ENCODE peak calls at places on chromosomes 5 and 9, in five cellular contexts. Q, C, I, H and G are unnamed samples. For H3K27me3, the result is how much of the 10 kb centered on the place peaks cover.

GRCh38 chr9:33818167-33818831 is 1.3 kb downstream of the UBE2R2 start:
- DNase-seq in Q (peak), H (peak), C (peak), I (no peak), G (no peak)

GRCh38 chr9:82127993-82128710 is 139.6 kb downstream of the SPATA31D1 start:
- DNase-seq in Q (no peak), I (no peak), C (no peak), H (no peak), G (no peak)

GRCh38 chr5:157670662-157671591 is at the start of gene C5orf52:
- DNase-seq in Q (no peak), I (no peak), C (peak), H (peak), G (no peak)

GRCh38 chr5:15008476-15008875 is 136.9 kb upstream of the ANKH start:
- DNase-seq in I (peak), H (peak), Q (peak), C (peak), G (peak)

GRCh38 chr5:123365163-123365562 is 58.0 kb downstream of the CEP120 start:
- DNase-seq in Q (no peak), C (no peak), H (no peak), I (no peak), G (no peak)

GRCh38 chr5:119367502-119368237 is 11.9 kb downstream of the TNFAIP8 start:
- DNase-seq in Q (no peak), I (no peak), C (no peak), H (no peak), G (no peak)

GRCh38 chr9:98094851-98095250 is 24.2 kb downstream of the TRIM14 start:
- DNase-seq in I (no peak), H (no peak), C (no peak), Q (no peak), G (no peak)

GRCh38 chr9:131278421-131279111 is 2.3 kb upstream of the FAM78A start:
- DNase-seq in I (no peak), Q (no peak), C (no peak), H (no peak), G (no peak)

GRCh38 chr9:132672413-132672690 is 2.1 kb downstream of the GTF3C4 start:
- DNase-seq in Q (no peak), C (no peak), H (no peak), I (no peak), G (no peak)

GRCh38 chr9:117268847-117269452 is 145.9 kb downstream of the ASTN2 start:
- DNase-seq in I (no peak), C (no peak), Q (no peak), H (no peak), G (no peak)

GRCh38 chr9:92026206-92027002 is 76.4 kb upstream of the ROR2 start:
- DNase-seq in C (no peak), Q (no peak), H (no peak), I (no peak), G (no peak)

GRCh38 chr9:12538842-12539584 is 154.2 kb upstream of the TYRP1 start:
- DNase-seq in C (no peak), H (no peak), I (no peak), Q (no peak), G (no peak)

GRCh38 chr5:131610198-131611063 is 24.6 kb downstream of the RAPGEF6 start:
- DNase-seq in H (no peak), Q (no peak), C (no peak), I (peak), G (no peak)

GRCh38 chr5:6678385-6678784 is 34.8 kb upstream of the TENT4A start:
- DNase-seq in C (no peak), I (no peak), H (no peak), Q (no peak), G (no peak)

GRCh38 chr9:122961139-122961538 is 20.3 kb downstream of the RABGAP1 start:
- DNase-seq in Q (no peak), I (no peak), H (no peak), C (no peak), G (no peak)

GRCh38 chr5:175642998-175643397 is 14.9 kb upstream of the HRH2 start:
- DNase-seq in Q (no peak), I (no peak), H (no peak), C (no peak), G (no peak)

GRCh38 chr5:15610216-15610615 is 110.2 kb downstream of the FBXL7 start:
- DNase-seq in C (no peak), I (no peak), H (no peak), Q (no peak), G (no peak)

GRCh38 chr9:18238254-18238653 is 235.7 kb upstream of the ADAMTSL1 start:
- DNase-seq in Q (no peak), I (peak), C (no peak), H (no peak), G (no peak)

GRCh38 chr5:167665841-167666375 is 625.5 kb upstream of the WWC1 start:
- DNase-seq in Q (no peak), H (no peak), I (no peak), C (no peak), G (no peak)

GRCh38 chr9:72633966-72634365 is 112.6 kb downstream of the TMC1 start:
- DNase-seq in C (no peak), Q (no peak), I (no peak), H (no peak), G (no peak)

GRCh38 chr5:151757233-151758140 is 944 bp downstream of the ATOX1 start:
- DNase-seq in H (no peak), I (no peak), Q (no peak), C (no peak), G (no peak)

GRCh38 chr5:66744040-66744439 is 147.8 kb downstream of the MAST4 start:
- DNase-seq in I (no peak), H (no peak), C (peak), Q (no peak), G (no peak)

GRCh38 chr5:38576442-38576841 is 20.0 kb upstream of the LIFR start:
- DNase-seq in Q (peak), I (no peak), C (no peak), H (no peak), G (no peak)

GRCh38 chr5:54580997-54581741 is 63.6 kb downstream of the SNX18 start:
- DNase-seq in H (no peak), I (no peak), C (no peak), Q (no peak), G (no peak)

GRCh38 chr9:80492221-80492620 is 920.5 kb downstream of the TLE4 start:
- DNase-seq in H (no peak), C (peak), Q (peak), I (peak), G (peak)

GRCh38 chr5:57776035-57776434 is 293.4 kb upstream of the ACTBL2 start:
- DNase-seq in C (no peak), Q (no peak), H (no peak), I (no peak), G (no peak)

GRCh38 chr5:134394932-134395331 is 16.7 kb downstream of the CDKN2AIPNL start:
- DNase-seq in H (no peak), I (no peak), C (no peak), Q (no peak), G (no peak)

GRCh38 chr5:40171971-40172370 is 507.7 kb upstream of the PTGER4 start:
- DNase-seq in C (no peak), Q (no peak), I (peak), H (no peak), G (no peak)

GRCh38 chr5:92939428-92939827 is 641.6 kb downstream of the NR2F1-AS1 start:
- DNase-seq in C (no peak), Q (no peak), H (no peak), I (no peak), G (no peak)

GRCh38 chr5:87390576-87391199 is 22.0 kb downstream of the CCNH start:
- DNase-seq in Q (no peak), C (no peak), H (no peak), I (no peak), G (no peak)

GRCh38 chr5:63961598-63962161 is 565 bp downstream of the HTR1A start:
- DNase-seq in H (no peak), Q (no peak), C (no peak), I (no peak), G (peak)

GRCh38 chr5:81530919-81531318 is 137.0 kb upstream of the ACOT12 start:
- DNase-seq in H (no peak), Q (no peak), C (no peak), I (peak), G (no peak)

GRCh38 chr5:176868126-176868525 is 31.0 kb downstream of the HK3 start:
- DNase-seq in Q (no peak), I (no peak), H (no peak), C (no peak), G (no peak)

GRCh38 chr9:75422939-75423522 is 334.7 kb downstream of the OSTF1 start:
- DNase-seq in C (no peak), H (no peak), Q (no peak), I (no peak), G (no peak)

GRCh38 chr5:120072054-120072453 is 392.0 kb upstream of the PRR16 start:
- DNase-seq in C (no peak), Q (no peak), I (no peak), H (no peak), G (no peak)

GRCh38 chr9:29669613-29670012 is 2096.3 kb upstream of the C9orf72 start:
- DNase-seq in C (no peak), H (no peak), Q (no peak), I (no peak), G (no peak)
- H3K27me3 ChIP-seq in C (under half), H (under half), Q (under half), I (under half), G (under half)

DNA sequence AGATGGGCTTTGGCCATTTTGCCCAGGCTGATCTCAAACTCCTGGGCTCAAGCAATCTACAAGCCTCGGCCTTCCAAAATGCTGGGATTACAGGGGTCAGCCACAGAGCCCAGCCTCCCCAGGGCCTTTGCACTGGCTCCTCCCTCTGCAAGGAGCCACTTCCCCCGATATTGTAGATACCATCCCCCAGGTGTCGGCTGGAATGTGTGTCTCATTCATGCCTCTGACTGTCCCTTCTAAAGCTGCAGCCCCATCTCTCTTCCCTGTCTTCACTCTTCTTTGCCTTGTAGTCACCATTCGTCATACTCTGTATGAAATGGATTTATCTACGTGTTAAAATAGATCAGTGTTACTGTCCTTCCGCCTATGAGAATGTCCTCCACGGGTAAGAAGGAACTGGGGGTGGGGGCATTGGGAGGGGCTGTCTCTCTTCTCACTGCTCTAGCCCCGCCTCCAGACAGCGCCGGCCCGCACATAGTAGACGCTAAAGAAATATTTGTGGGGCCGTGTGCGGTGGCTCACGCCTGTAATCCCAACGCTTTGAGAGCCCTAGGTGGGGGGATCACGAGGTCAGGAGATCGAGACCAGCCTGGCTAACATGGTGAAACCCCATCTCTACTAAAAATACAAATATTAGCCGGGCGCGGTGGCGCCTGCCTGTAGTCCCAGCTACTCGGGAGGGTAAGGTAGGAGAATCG is 68.5 kb downstream of the LMX1B start:
- DNase-seq in I (no peak), H (no peak), C (no peak), Q (no peak), G (no peak)
- H3K27me3 ChIP-seq in I (half or more), H (half or more), C (half or more), Q (half or more), G (half or more)

DNA sequence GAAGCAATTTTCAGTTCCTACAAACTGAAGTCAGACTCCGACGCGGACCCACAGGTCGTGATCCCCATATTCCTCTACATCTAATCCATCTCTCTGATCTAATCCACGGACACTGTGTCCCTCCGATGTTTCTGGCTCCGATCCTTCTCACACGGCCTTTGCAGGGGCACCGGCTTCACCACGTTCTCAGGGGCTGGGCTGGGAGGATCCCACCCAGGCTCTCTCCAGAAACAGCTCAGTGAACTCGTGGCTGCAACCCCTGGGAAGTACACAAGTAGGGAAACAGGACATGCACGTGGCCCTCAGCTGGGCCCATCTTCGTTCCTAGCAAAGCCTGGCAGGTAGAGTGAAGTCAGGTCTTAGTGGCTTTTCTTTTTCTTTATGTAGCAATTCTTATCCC is 49.1 kb upstream of the OLFM1 start:
- DNase-seq in H (no peak), I (no peak), Q (peak), C (no peak), G (peak)
- H3K27me3 ChIP-seq in H (under half), I (under half), Q (under half), C (under half), G (under half)

GRCh38 chr5:43129161-43129560 is 8.4 kb downstream of the ZNF131 start:
- DNase-seq in H (no peak), I (no peak), Q (no peak), C (no peak), G (no peak)
- H3K27me3 ChIP-seq in H (under half), I (under half), Q (under half), C (under half), G (under half)

GRCh38 chr5:111469293-111469896 is 42.9 kb downstream of the STARD4 start:
- DNase-seq in H (no peak), Q (no peak), I (no peak), C (no peak), G (no peak)
- H3K27me3 ChIP-seq in H (under half), Q (under half), I (under half), C (under half), G (under half)

DNA sequence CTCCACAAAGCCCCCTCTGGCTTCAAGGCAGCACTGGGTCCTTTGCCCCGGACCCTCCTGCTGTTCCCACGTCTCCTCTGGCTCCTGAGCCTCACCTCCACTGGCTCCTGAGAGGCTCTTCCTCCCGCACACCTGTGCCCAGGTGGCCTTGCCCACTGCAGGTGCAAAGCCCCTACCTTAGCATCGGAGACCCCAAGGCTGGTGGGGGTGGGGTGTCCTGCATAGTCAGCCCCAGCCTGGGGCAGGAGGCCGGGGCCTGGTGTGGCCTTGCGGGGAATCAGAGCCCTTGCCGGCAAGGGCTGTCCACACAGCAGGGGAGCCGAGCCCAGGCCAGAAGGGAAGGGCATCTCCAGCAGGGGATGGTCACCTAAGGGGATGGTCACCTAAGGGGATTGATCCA is 41.3 kb upstream of the CEP72 start:
- DNase-seq in I (no peak), Q (no peak), C (no peak), H (no peak), G (no peak)
- H3K27me3 ChIP-seq in I (under half), Q (under half), C (half or more), H (under half), G (half or more)

GRCh38 chr5:1445313-1445894 is at the start of gene SLC6A3:
- DNase-seq in H (peak), Q (peak), I (no peak), C (no peak), G (peak)
- H3K27me3 ChIP-seq in H (under half), Q (half or more), I (half or more), C (half or more), G (half or more)

GRCh38 chr5:173330151-173330855 is 2.1 kb upstream of the STC2 start:
- DNase-seq in Q (no peak), I (no peak), H (no peak), C (no peak), G (no peak)
- H3K27me3 ChIP-seq in Q (under half), I (under half), H (half or more), C (under half), G (half or more)

DNA sequence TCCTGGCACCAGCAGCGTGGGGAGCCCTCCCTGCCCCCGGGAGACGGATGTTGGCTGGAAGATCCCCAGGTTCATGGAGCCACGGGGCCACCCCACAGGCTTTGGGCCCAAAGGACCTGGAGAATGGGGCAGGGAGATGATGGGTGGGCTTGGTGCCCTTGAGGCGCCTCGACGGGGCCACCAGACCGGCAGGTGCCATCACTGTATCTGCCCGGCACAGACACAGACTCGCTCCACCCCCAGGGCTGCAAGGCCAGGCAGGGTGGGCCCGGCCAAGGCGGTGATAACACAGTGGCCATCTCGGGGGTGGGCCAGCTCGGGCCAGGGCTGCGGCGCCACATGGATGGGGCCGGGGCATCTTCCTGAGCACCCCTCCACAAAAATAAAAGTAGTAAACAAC is 35.0 kb upstream of the EGFL7 start:
- DNase-seq in Q (no peak), C (no peak), I (no peak), H (peak), G (no peak)
- H3K27me3 ChIP-seq in Q (under half), C (under half), I (under half), H (under half), G (under half)

GRCh38 chr5:509632-510185 is 14.5 kb downstream of the SLC9A3 start:
- DNase-seq in H (no peak), C (no peak), I (no peak), Q (no peak), G (no peak)
- H3K27me3 ChIP-seq in H (under half), C (under half), I (under half), Q (under half), G (under half)